ENCODE peak calls at places on chromosomes 6 and 20, in nine cellular contexts. One of them, this sample, is unnamed.

GRCh38 chr6:31416394-31417014 is 13.1 kb downstream of the MICA start:
- DNase-seq in heart right ventricle: no peak
- DNase-seq in uterus: no peak
- DNase-seq in aorta: no peak
- DNase-seq in naive thymus-derived CD4-positive, alpha-beta T cell: no peak
- DNase-seq in effector memory CD4-positive, alpha-beta T cell: no peak
- DNase-seq in cardiac muscle cell: no peak
- DNase-seq in upper lobe of right lung: no peak
- DNase-seq in GM23338: no peak
- DNase-seq in this sample: no peak

GRCh38 chr20:6959900-6960312 is 192.4 kb downstream of the BMP2 start:
- DNase-seq in cardiac muscle cell: peak
- DNase-seq in effector memory CD4-positive, alpha-beta T cell: no peak
- DNase-seq in heart right ventricle: no peak
- DNase-seq in GM23338: no peak
- DNase-seq in uterus: no peak
- DNase-seq in aorta: no peak
- DNase-seq in upper lobe of right lung: no peak
- DNase-seq in naive thymus-derived CD4-positive, alpha-beta T cell: no peak
- DNase-seq in this sample: no peak

GRCh38 chr20:45311589-45312211 is 3.6 kb upstream of the MATN4 start:
- DNase-seq in upper lobe of right lung: peak
- DNase-seq in aorta: peak
- DNase-seq in GM23338: peak
- DNase-seq in effector memory CD4-positive, alpha-beta T cell: peak
- DNase-seq in cardiac muscle cell: peak
- DNase-seq in heart right ventricle: peak
- DNase-seq in uterus: peak
- DNase-seq in naive thymus-derived CD4-positive, alpha-beta T cell: peak
- DNase-seq in this sample: peak

GRCh38 chr6:27753668-27754407 is 158.4 kb downstream of the OR2B2 start:
- DNase-seq in uterus: peak
- DNase-seq in effector memory CD4-positive, alpha-beta T cell: peak
- DNase-seq in naive thymus-derived CD4-positive, alpha-beta T cell: peak
- DNase-seq in GM23338: peak
- DNase-seq in cardiac muscle cell: peak
- DNase-seq in upper lobe of right lung: peak
- DNase-seq in heart right ventricle: peak
- DNase-seq in aorta: peak
- DNase-seq in this sample: peak

GRCh38 chr6:107180114-107180513 is 64.8 kb upstream of the BEND3 start:
- DNase-seq in heart right ventricle: no peak
- DNase-seq in cardiac muscle cell: no peak
- DNase-seq in GM23338: no peak
- DNase-seq in uterus: no peak
- DNase-seq in aorta: no peak
- DNase-seq in upper lobe of right lung: no peak
- DNase-seq in effector memory CD4-positive, alpha-beta T cell: no peak
- DNase-seq in naive thymus-derived CD4-positive, alpha-beta T cell: no peak
- DNase-seq in this sample: no peak

GRCh38 chr6:33205172-33206026 is 944 bp downstream of the HSD17B8 start:
- DNase-seq in effector memory CD4-positive, alpha-beta T cell: no peak
- DNase-seq in cardiac muscle cell: no peak
- DNase-seq in heart right ventricle: no peak
- DNase-seq in upper lobe of right lung: no peak
- DNase-seq in aorta: no peak
- DNase-seq in naive thymus-derived CD4-positive, alpha-beta T cell: no peak
- DNase-seq in uterus: no peak
- DNase-seq in GM23338: peak
- DNase-seq in this sample: no peak

GRCh38 chr6:149221774-149222070 is 95.8 kb upstream of the TAB2 start:
- DNase-seq in uterus: no peak
- DNase-seq in GM23338: no peak
- DNase-seq in effector memory CD4-positive, alpha-beta T cell: no peak
- DNase-seq in upper lobe of right lung: no peak
- DNase-seq in heart right ventricle: no peak
- DNase-seq in aorta: no peak
- DNase-seq in cardiac muscle cell: peak
- DNase-seq in naive thymus-derived CD4-positive, alpha-beta T cell: no peak
- DNase-seq in this sample: no peak

GRCh38 chr6:130574146-130574545 is 208.3 kb downstream of the TMEM200A start:
- DNase-seq in upper lobe of right lung: no peak
- DNase-seq in effector memory CD4-positive, alpha-beta T cell: no peak
- DNase-seq in naive thymus-derived CD4-positive, alpha-beta T cell: no peak
- DNase-seq in GM23338: no peak
- DNase-seq in cardiac muscle cell: peak
- DNase-seq in aorta: no peak
- DNase-seq in heart right ventricle: no peak
- DNase-seq in uterus: no peak
- DNase-seq in this sample: no peak

GRCh38 chr6:16747232-16748027 is 13.8 kb downstream of the ATXN1 start:
- DNase-seq in GM23338: no peak
- DNase-seq in effector memory CD4-positive, alpha-beta T cell: no peak
- DNase-seq in upper lobe of right lung: no peak
- DNase-seq in heart right ventricle: no peak
- DNase-seq in cardiac muscle cell: peak
- DNase-seq in aorta: no peak
- DNase-seq in naive thymus-derived CD4-positive, alpha-beta T cell: no peak
- DNase-seq in uterus: no peak
- DNase-seq in this sample: no peak

GRCh38 chr6:26125015-26125690 is 37.9 kb downstream of the HFE start:
- DNase-seq in upper lobe of right lung: no peak
- DNase-seq in naive thymus-derived CD4-positive, alpha-beta T cell: peak
- DNase-seq in aorta: no peak
- DNase-seq in uterus: peak
- DNase-seq in GM23338: no peak
- DNase-seq in heart right ventricle: no peak
- DNase-seq in cardiac muscle cell: peak
- DNase-seq in effector memory CD4-positive, alpha-beta T cell: no peak
- DNase-seq in this sample: no peak

GRCh38 chr6:3618300-3619041 is 133.0 kb downstream of the PXDC1 start:
- DNase-seq in GM23338: no peak
- DNase-seq in naive thymus-derived CD4-positive, alpha-beta T cell: no peak
- DNase-seq in heart right ventricle: no peak
- DNase-seq in aorta: no peak
- DNase-seq in upper lobe of right lung: no peak
- DNase-seq in cardiac muscle cell: no peak
- DNase-seq in uterus: no peak
- DNase-seq in effector memory CD4-positive, alpha-beta T cell: no peak
- DNase-seq in this sample: no peak

GRCh38 chr6:21468487-21468886 is 125.1 kb upstream of the SOX4 start:
- DNase-seq in upper lobe of right lung: no peak
- DNase-seq in aorta: no peak
- DNase-seq in effector memory CD4-positive, alpha-beta T cell: no peak
- DNase-seq in GM23338: no peak
- DNase-seq in heart right ventricle: no peak
- DNase-seq in uterus: no peak
- DNase-seq in cardiac muscle cell: no peak
- DNase-seq in naive thymus-derived CD4-positive, alpha-beta T cell: no peak
- DNase-seq in this sample: no peak
- H3K27ac ChIP-seq in upper lobe of right lung: no peak
- H3K27ac ChIP-seq in aorta: no peak
- H3K27ac ChIP-seq in effector memory CD4-positive, alpha-beta T cell: no peak
- H3K27ac ChIP-seq in GM23338: no peak
- H3K27ac ChIP-seq in heart right ventricle: no peak
- H3K27ac ChIP-seq in uterus: no peak
- H3K27ac ChIP-seq in cardiac muscle cell: no peak
- H3K27ac ChIP-seq in naive thymus-derived CD4-positive, alpha-beta T cell: no peak
- H3K27ac ChIP-seq in this sample: no peak

GRCh38 chr6:41734666-41735426 is 562 bp downstream of the TFEB start:
- DNase-seq in GM23338: peak
- DNase-seq in effector memory CD4-positive, alpha-beta T cell: peak
- DNase-seq in cardiac muscle cell: peak
- DNase-seq in naive thymus-derived CD4-positive, alpha-beta T cell: peak
- DNase-seq in aorta: peak
- DNase-seq in uterus: peak
- DNase-seq in heart right ventricle: peak
- DNase-seq in upper lobe of right lung: peak
- DNase-seq in this sample: no peak

GRCh38 chr6:41736800-41737555 is 1.6 kb upstream of the TFEB start:
- DNase-seq in effector memory CD4-positive, alpha-beta T cell: no peak
- DNase-seq in heart right ventricle: no peak
- DNase-seq in aorta: no peak
- DNase-seq in upper lobe of right lung: no peak
- DNase-seq in GM23338: no peak
- DNase-seq in cardiac muscle cell: no peak
- DNase-seq in naive thymus-derived CD4-positive, alpha-beta T cell: no peak
- DNase-seq in uterus: no peak
- DNase-seq in this sample: no peak

GRCh38 chr6:41735427-41736206 is at the start of gene TFEB:
- DNase-seq in heart right ventricle: peak
- DNase-seq in effector memory CD4-positive, alpha-beta T cell: peak
- DNase-seq in upper lobe of right lung: peak
- DNase-seq in naive thymus-derived CD4-positive, alpha-beta T cell: peak
- DNase-seq in aorta: peak
- DNase-seq in uterus: peak
- DNase-seq in GM23338: peak
- DNase-seq in cardiac muscle cell: peak
- DNase-seq in this sample: peak

GRCh38 chr6:41737591-41738130 is 2.3 kb upstream of the TFEB start:
- DNase-seq in heart right ventricle: no peak
- DNase-seq in effector memory CD4-positive, alpha-beta T cell: no peak
- DNase-seq in uterus: no peak
- DNase-seq in naive thymus-derived CD4-positive, alpha-beta T cell: no peak
- DNase-seq in GM23338: no peak
- DNase-seq in aorta: no peak
- DNase-seq in cardiac muscle cell: no peak
- DNase-seq in upper lobe of right lung: no peak
- DNase-seq in this sample: no peak

GRCh38 chr6:41736207-41736710 is 851 bp upstream of the TFEB start:
- DNase-seq in upper lobe of right lung: no peak
- DNase-seq in effector memory CD4-positive, alpha-beta T cell: no peak
- DNase-seq in heart right ventricle: no peak
- DNase-seq in GM23338: peak
- DNase-seq in cardiac muscle cell: peak
- DNase-seq in aorta: no peak
- DNase-seq in uterus: no peak
- DNase-seq in naive thymus-derived CD4-positive, alpha-beta T cell: no peak
- DNase-seq in this sample: no peak
- H3K27ac ChIP-seq in upper lobe of right lung: no peak
- H3K27ac ChIP-seq in effector memory CD4-positive, alpha-beta T cell: no peak
- H3K27ac ChIP-seq in heart right ventricle: no peak
- H3K27ac ChIP-seq in GM23338: no peak
- H3K27ac ChIP-seq in cardiac muscle cell: no peak
- H3K27ac ChIP-seq in aorta: no peak
- H3K27ac ChIP-seq in uterus: no peak
- H3K27ac ChIP-seq in naive thymus-derived CD4-positive, alpha-beta T cell: no peak
- H3K27ac ChIP-seq in this sample: no peak

GRCh38 chr6:116374586-116374985 is 3.8 kb downstream of the DSE start:
- DNase-seq in uterus: no peak
- DNase-seq in heart right ventricle: no peak
- DNase-seq in upper lobe of right lung: no peak
- DNase-seq in cardiac muscle cell: no peak
- DNase-seq in effector memory CD4-positive, alpha-beta T cell: no peak
- DNase-seq in aorta: no peak
- DNase-seq in naive thymus-derived CD4-positive, alpha-beta T cell: no peak
- DNase-seq in GM23338: no peak
- DNase-seq in this sample: no peak
- H3K27ac ChIP-seq in uterus: no peak
- H3K27ac ChIP-seq in heart right ventricle: no peak
- H3K27ac ChIP-seq in upper lobe of right lung: no peak
- H3K27ac ChIP-seq in cardiac muscle cell: no peak
- H3K27ac ChIP-seq in effector memory CD4-positive, alpha-beta T cell: no peak
- H3K27ac ChIP-seq in aorta: no peak
- H3K27ac ChIP-seq in naive thymus-derived CD4-positive, alpha-beta T cell: no peak
- H3K27ac ChIP-seq in GM23338: no peak
- H3K27ac ChIP-seq in this sample: peak

DNA sequence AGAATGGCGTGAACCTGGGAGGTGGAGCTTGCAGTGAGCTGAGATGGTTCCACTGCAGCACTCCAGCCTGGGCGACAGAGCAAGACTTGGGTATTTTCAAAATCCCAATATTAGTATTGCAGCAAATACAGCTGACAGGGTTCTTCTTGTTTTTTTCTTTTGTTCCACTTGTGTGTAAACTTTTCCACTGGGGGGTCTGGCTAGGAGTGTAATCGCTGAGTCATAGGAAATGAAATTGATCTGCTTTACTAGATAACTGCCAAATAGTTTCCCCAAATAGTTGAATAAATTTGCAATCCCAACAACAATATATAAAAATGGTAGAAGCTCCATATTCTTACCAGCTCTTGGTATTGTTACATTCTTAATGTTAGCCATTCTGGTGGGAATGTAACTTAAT is 526.0 kb upstream of the SOX4 start:
- DNase-seq in effector memory CD4-positive, alpha-beta T cell: no peak
- DNase-seq in cardiac muscle cell: peak
- DNase-seq in heart right ventricle: no peak
- DNase-seq in uterus: no peak
- DNase-seq in aorta: no peak
- DNase-seq in GM23338: no peak
- DNase-seq in upper lobe of right lung: no peak
- DNase-seq in naive thymus-derived CD4-positive, alpha-beta T cell: no peak
- DNase-seq in this sample: no peak
- H3K27ac ChIP-seq in effector memory CD4-positive, alpha-beta T cell: no peak
- H3K27ac ChIP-seq in cardiac muscle cell: no peak
- H3K27ac ChIP-seq in heart right ventricle: no peak
- H3K27ac ChIP-seq in uterus: no peak
- H3K27ac ChIP-seq in aorta: no peak
- H3K27ac ChIP-seq in GM23338: no peak
- H3K27ac ChIP-seq in upper lobe of right lung: no peak
- H3K27ac ChIP-seq in naive thymus-derived CD4-positive, alpha-beta T cell: no peak
- H3K27ac ChIP-seq in this sample: no peak

DNA sequence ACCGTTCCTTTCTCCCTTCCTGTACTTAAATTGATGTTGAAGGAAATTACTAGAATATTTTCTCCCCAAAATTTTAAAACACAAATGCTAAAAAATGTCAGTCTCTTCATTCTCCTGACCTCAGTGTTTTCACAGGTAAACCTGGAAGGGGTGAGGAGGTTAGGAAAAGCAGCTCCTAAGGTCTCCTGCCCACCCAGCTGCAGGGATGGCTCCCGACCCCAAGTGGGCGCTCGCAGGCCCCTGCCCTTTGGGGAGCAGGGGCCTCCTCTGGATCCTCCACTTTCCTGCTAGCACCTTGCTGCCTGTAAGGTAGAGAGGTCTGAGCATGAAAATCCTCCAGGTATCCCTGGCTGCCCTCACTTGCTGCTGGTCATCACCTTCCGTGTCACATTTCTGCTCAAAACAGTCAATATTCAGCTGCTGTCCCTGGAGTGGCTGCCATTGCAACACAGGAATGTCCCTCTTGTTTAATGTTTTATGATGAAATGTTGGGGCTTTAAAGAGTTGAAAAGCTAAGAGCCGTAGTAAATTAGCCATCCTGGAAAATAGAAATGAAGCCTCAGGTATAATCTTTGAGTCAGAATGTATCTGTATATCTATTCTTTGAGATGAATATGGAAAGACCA is 10.9 kb upstream of the HSP90AB1 start:
- DNase-seq in naive thymus-derived CD4-positive, alpha-beta T cell: no peak
- DNase-seq in uterus: no peak
- DNase-seq in cardiac muscle cell: no peak
- DNase-seq in aorta: peak
- DNase-seq in heart right ventricle: no peak
- DNase-seq in GM23338: peak
- DNase-seq in effector memory CD4-positive, alpha-beta T cell: no peak
- DNase-seq in upper lobe of right lung: no peak
- DNase-seq in this sample: no peak
- H3K27ac ChIP-seq in naive thymus-derived CD4-positive, alpha-beta T cell: no peak
- H3K27ac ChIP-seq in uterus: peak
- H3K27ac ChIP-seq in cardiac muscle cell: no peak
- H3K27ac ChIP-seq in aorta: no peak
- H3K27ac ChIP-seq in heart right ventricle: no peak
- H3K27ac ChIP-seq in GM23338: no peak
- H3K27ac ChIP-seq in effector memory CD4-positive, alpha-beta T cell: no peak
- H3K27ac ChIP-seq in upper lobe of right lung: no peak
- H3K27ac ChIP-seq in this sample: peak

This sample was measured in RWPE2.